ENCODE peak calls at places on chromosomes 12 and 14, in nine cellular contexts. R is mammary epithelial cell, D is lung, O is A673, A is prostate gland, V is tibial artery, M is spleen, U is IMR-90, T is transverse colon. J is an unnamed sample. For H3K4me1 and H3K36me3, the result is how much of the 10 kb centered on the place peaks cover.

GRCh38 chr14:53167602-53168328 is 14.6 kb upstream of the DDHD1 start:
- DNase-seq in R (no peak), D (no peak), T (no peak), U (peak), M (no peak), A (no peak), O (no peak), V (no peak), J (no peak)

GRCh38 chr14:89368490-89369477 is 48.2 kb downstream of the FOXN3 start:
- DNase-seq in U (no peak), O (no peak), V (no peak), T (no peak), D (peak), M (no peak), R (no peak), A (no peak), J (no peak)

GRCh38 chr12:2082321-2082720 is 29.5 kb downstream of the CACNA1C start:
- DNase-seq in R (no peak), A (no peak), O (no peak), D (no peak), M (no peak), U (no peak), T (no peak), V (no peak), J (no peak)

GRCh38 chr12:14771651-14772137 is 31.6 kb downstream of the WBP11 start:
- DNase-seq in D (no peak), M (no peak), V (no peak), A (no peak), R (no peak), O (peak), T (no peak), U (no peak), J (no peak)

GRCh38 chr12:112800183-112800582 is 8.6 kb downstream of the RPH3A start:
- DNase-seq in A (no peak), M (no peak), R (no peak), T (no peak), O (no peak), V (no peak), U (no peak), D (no peak), J (no peak)

GRCh38 chr14:22994762-22995275 is 12.5 kb upstream of the AJUBA start:
- DNase-seq in U (peak), V (no peak), M (no peak), O (peak), R (peak), A (peak), T (no peak), D (peak), J (no peak)

GRCh38 chr14:64919618-64920017 is 5.4 kb downstream of the CHURC1 start:
- DNase-seq in T (no peak), V (no peak), O (no peak), R (no peak), M (no peak), A (no peak), U (no peak), D (peak), J (no peak)

GRCh38 chr12:16171348-16171747 is 106.1 kb downstream of the SLC15A5 start:
- DNase-seq in O (no peak), T (no peak), U (no peak), R (no peak), D (no peak), M (no peak), V (no peak), A (no peak), J (no peak)

GRCh38 chr14:24741871-24742270 is 107.9 kb upstream of the GZMB start:
- DNase-seq in M (no peak), T (no peak), U (peak), R (peak), V (no peak), O (no peak), D (no peak), A (no peak), J (no peak)

GRCh38 chr14:70073924-70074566 is 114.7 kb downstream of the SLC8A3 start:
- DNase-seq in V (no peak), T (peak), D (peak), M (no peak), O (peak), A (peak), R (peak), U (peak), J (peak)

GRCh38 chr14:100988411-100988900 is 84.9 kb upstream of the RTL1 start:
- DNase-seq in T (no peak), V (no peak), O (no peak), D (no peak), M (no peak), U (peak), R (peak), A (no peak), J (no peak)

GRCh38 chr14:101926620-101927019 is 37.8 kb upstream of the DYNC1H1 start:
- DNase-seq in A (no peak), V (peak), T (no peak), R (no peak), O (no peak), M (no peak), D (no peak), U (no peak), J (no peak)

GRCh38 chr12:122135437-122136031 is 38.5 kb downstream of the IL31 start:
- DNase-seq in R (no peak), U (no peak), D (no peak), A (no peak), O (no peak), T (no peak), V (no peak), M (no peak), J (no peak)

GRCh38 chr12:54041097-54041690 is 8.3 kb downstream of the HOXC5 start:
- DNase-seq in D (no peak), A (no peak), M (no peak), O (no peak), R (no peak), U (no peak), T (no peak), V (no peak), J (no peak)

GRCh38 chr14:69374235-69374634 is 23.9 kb downstream of the ERH start:
- DNase-seq in O (no peak), T (no peak), V (no peak), R (no peak), D (no peak), M (no peak), A (no peak), U (no peak), J (no peak)

GRCh38 chr14:104876251-104876699 is 11.2 kb downstream of the CEP170B start:
- DNase-seq in R (peak), D (no peak), O (no peak), M (peak), V (no peak), U (peak), T (no peak), A (no peak), J (peak)

GRCh38 chr12:65419284-65420072 is 141.0 kb downstream of the MSRB3 start:
- DNase-seq in A (no peak), T (no peak), M (no peak), V (no peak), O (no peak), R (no peak), U (no peak), D (no peak), J (no peak)

GRCh38 chr12:71027835-71028234 is 107.3 kb upstream of the PTPRR start:
- DNase-seq in A (no peak), U (no peak), R (no peak), V (no peak), O (no peak), D (no peak), T (no peak), M (no peak), J (no peak)

DNA sequence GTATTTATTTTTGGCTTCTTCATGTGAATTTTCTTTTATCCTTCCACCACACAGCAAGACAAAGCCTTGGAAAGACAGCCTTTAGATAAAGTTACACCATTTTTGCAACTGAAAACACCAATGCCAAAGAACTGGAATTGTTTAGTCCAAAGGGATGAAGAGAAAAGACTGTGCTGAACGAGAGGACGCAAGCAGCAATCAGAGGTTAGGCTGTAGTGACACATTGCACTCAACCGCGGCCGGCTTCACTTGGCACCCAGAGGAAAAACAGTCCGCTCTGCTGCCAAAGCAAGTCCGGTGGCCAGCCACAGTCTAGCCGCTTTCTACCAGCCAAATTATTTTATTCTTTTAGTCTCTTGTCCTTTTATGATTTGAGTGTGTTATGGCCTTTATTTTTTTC is 49.1 kb upstream of the KCNJ8 start:
- DNase-seq in T (no peak), M (peak), A (no peak), V (peak), D (peak), R (no peak), U (no peak), O (no peak), J (no peak)
- TF ChIP-seq CTCF in T (no peak), M (no peak), A (no peak), V (no peak), D (no peak), R (no peak), U (no peak), O (no peak), J (no peak)

DNA sequence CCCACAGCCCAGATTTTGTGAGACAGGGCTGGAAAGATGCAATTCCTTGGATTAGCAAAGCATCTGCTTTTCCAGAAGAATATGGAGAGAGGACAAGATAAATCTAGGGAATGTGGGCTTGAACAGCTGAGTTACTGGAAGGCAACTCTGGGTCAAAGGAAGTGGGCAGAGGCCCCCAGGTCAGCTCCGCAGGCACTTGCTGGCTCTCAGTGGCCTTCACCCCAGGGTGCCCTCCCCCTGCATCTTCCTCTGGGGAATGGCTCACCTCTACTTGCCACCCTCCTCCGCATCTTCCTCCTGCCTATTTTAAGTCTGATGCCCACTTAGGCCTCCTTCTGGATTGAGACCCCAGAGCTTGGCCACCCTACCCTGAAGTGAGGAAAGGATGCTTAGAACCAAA is 10.5 kb upstream of the PNMA1 start:
- DNase-seq in O (no peak), R (no peak), U (no peak), D (no peak), A (no peak), T (no peak), M (no peak), V (peak), J (no peak)
- H3K4me1 ChIP-seq in O (under half), R (under half), U (under half), D (under half), A (under half), T (under half), M (half or more), V (under half), J (under half)

GRCh38 chr12:67305544-67305943 is 36.4 kb downstream of the CAND1 start:
- DNase-seq in T (no peak), M (no peak), R (no peak), D (no peak), A (no peak), V (no peak), O (no peak), U (no peak), J (no peak)

GRCh38 chr12:67299936-67300335 is 30.8 kb downstream of the CAND1 start:
- DNase-seq in D (no peak), O (no peak), R (no peak), M (no peak), T (no peak), V (no peak), A (no peak), U (no peak), J (no peak)

GRCh38 chr12:67306712-67307111 is 37.6 kb downstream of the CAND1 start:
- DNase-seq in M (no peak), T (no peak), O (no peak), V (no peak), D (no peak), A (no peak), R (no peak), U (no peak), J (no peak)

GRCh38 chr12:67299526-67299925 is 30.4 kb downstream of the CAND1 start:
- DNase-seq in R (no peak), M (no peak), D (no peak), V (no peak), A (no peak), T (no peak), U (no peak), O (no peak), J (no peak)

GRCh38 chr12:67302162-67302561 is 33.0 kb downstream of the CAND1 start:
- DNase-seq in O (no peak), A (no peak), V (no peak), T (no peak), M (no peak), R (peak), D (no peak), U (no peak), J (no peak)
- H3K36me3 ChIP-seq in O (half or more), A (under half), V (half or more), T (under half), M (under half), R (half or more), D (under half), U (under half), J (under half)

DNA sequence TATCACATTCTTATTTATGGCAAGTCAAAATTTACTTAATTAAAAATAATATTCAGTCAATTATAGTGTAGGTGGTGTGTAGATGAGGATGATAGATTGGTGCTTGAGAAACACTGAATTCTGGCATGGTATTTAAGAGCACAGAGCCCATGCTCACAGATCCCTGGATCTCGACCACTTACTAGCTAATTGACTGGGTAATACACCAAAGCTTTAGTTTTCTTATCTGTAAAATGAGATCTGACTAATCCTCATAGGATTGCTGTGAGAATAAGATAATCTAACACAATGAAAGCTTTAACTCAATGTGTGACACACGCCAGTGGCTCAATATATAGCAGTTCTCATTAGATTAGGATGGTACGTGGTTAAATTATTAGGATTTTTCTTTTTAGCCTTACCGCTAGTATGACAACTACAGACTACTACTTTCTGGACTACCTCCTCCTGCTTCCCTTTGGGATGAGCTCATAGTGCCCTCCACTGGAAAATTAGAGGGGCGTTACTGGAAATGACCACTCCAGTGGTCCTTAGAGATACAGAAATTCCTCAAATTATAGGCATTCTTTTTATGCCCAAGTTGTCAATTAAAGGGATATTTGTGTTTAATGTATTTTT is 482.8 kb upstream of the TBX3 start:
- DNase-seq in O (no peak), T (no peak), M (no peak), V (no peak), R (no peak), U (peak), D (no peak), A (no peak), J (no peak)
- TF ChIP-seq CTCF in O (no peak), T (no peak), M (no peak), V (no peak), R (peak), U (peak), D (peak), A (no peak), J (no peak)

DNA sequence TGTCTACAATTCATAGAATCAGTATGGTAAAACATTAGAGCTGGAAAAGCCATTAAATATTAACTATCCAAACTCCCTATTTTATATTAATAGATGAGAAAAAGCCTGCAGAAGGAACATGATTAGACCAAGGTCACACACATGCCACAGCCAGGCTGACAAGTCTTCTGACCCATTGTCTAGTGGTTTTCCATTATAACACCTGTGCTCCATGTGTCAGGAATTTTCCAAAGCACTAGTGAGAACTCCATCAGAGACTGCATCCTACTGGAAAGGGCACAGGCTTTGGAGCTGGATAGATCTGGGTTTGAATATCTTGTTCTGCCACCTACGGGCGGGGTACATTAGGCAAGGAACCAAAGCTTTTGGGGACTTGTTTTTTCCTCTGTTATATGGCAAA is 325.5 kb downstream of the RAD51B start:
- DNase-seq in U (no peak), O (no peak), R (no peak), T (peak), M (no peak), D (no peak), A (no peak), V (no peak), J (peak)
- H3K4me1 ChIP-seq in U (under half), O (half or more), R (half or more), T (half or more), M (under half), D (under half), A (under half), V (under half), J (under half)

DNA sequence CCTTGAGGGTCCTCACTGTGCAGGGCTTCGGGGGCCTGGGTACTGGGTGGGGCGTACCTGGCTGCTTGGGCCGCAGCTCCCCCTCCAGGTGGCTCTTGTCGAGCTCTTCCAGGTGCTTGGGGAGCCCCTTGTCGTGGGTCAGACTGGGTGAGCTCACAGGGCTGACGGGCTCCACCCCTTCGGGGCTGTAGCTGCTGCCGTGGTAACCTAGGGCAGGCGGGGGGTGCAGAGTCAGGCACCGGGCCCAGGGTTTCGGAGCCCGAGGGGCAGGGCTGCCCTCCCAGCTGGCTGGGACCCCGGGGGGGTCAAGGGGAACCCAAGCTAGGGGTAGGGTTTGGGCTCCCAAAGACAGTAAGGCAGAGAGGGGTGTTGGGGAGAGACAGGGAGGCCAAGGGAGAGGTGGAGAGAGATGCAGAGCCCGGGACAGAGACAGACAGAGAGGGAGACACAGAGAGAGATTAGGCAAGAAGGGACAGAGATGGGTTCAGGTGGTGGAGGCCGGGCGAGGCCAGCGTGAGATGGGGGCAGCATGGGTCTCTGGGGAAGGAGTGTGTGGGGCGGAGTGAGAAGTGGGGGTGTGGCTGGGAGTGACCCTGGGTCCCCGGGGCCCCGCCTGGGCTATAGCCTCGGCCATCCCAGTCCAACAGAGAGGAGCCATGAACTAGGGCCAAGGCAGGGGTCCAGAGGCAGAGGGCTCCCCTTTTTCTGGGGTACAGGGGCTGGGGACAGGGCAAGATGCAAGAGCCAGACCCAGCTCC is 40.7 kb downstream of the RFLNA start:
- DNase-seq in U (no peak), M (no peak), D (no peak), V (no peak), T (no peak), A (no peak), O (no peak), R (no peak), J (peak)
- H3K36me3 ChIP-seq in U (half or more), M (half or more), D (half or more), V (half or more), T (under half), A (half or more), O (half or more), R (under half), J (under half)

GRCh38 chr12:19994970-19995369 is 373.4 kb upstream of the PDE3A start:
- DNase-seq in T (no peak), D (no peak), A (no peak), R (no peak), V (no peak), O (no peak), M (no peak), U (no peak), J (no peak)
- TF ChIP-seq CTCF in T (no peak), D (no peak), A (no peak), R (no peak), V (no peak), O (peak), M (no peak), U (peak), J (no peak)

GRCh38 chr12:6326316-6326959 is 15.4 kb downstream of the TNFRSF1A start:
- DNase-seq in M (peak), V (no peak), U (peak), O (peak), T (peak), R (no peak), A (no peak), D (no peak), J (no peak)
- H3K4me1 ChIP-seq in M (half or more), V (half or more), U (under half), O (under half), T (under half), R (under half), A (under half), D (under half), J (under half)

DNA sequence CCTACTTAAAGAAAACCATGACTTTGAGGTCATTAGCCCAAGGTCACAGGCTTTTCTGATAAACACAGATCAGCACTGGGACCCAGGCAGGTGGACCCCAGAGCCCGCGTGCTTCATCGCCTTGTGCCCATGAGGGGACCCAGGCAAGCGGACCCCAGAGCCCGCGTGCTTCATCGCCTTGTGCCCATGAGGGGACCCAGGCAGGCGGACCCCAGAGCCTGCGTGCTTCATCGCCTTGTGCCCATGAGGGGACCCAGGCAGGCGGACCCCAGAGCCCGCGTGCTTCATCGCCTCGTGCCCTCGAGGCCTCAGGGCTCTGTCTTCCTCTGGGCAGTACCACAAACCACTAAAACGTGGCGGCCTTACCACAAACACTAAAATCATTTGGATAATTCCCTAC is 31.7 kb downstream of the STX2 start:
- DNase-seq in A (no peak), T (no peak), R (no peak), O (no peak), V (no peak), M (no peak), U (no peak), D (no peak), J (no peak)
- H3K36me3 ChIP-seq in A (under half), T (under half), R (under half), O (under half), V (half or more), M (half or more), U (under half), D (under half), J (under half)

J was measured in mucosa of descending colon.